ENCODE peak calls at places on chromosome 1, in six cellular contexts. D is sigmoid colon, C is body of pancreas, X is tibial nerve, L is esophagus squamous epithelium, E is breast epithelium. A is an unnamed sample.

GRCh38 chr1:164240081-164240480 is 318.9 kb upstream of the PBX1 start:
- DNase-seq in D (no peak), C (peak), X (no peak), L (no peak), E (no peak), A (no peak)

GRCh38 chr1:5744911-5745431 is 247.3 kb downstream of the NPHP4 start:
- DNase-seq in D (peak), C (no peak), X (peak), L (no peak), E (no peak), A (no peak)

GRCh38 chr1:166165661-166166399 is 971 bp downstream of the FAM78B start:
- DNase-seq in D (no peak), C (peak), X (no peak), L (no peak), E (no peak), A (peak)

GRCh38 chr1:117928881-117929339 is 511 bp downstream of the GDAP2 start:
- DNase-seq in D (peak), C (peak), X (peak), L (no peak), E (peak), A (peak)

GRCh38 chr1:37498872-37499617 is 15.5 kb downstream of the MEAF6 start:
- DNase-seq in D (no peak), C (peak), X (no peak), L (no peak), E (no peak), A (peak)

GRCh38 chr1:27660300-27660837 is 11.6 kb downstream of the IFI6 start:
- DNase-seq in D (no peak), C (no peak), X (no peak), L (no peak), E (no peak), A (no peak)

GRCh38 chr1:60670313-60670712 is 412.0 kb upstream of the NFIA start:
- DNase-seq in D (no peak), C (no peak), X (no peak), L (no peak), E (no peak), A (no peak)

GRCh38 chr1:112618721-112619517 is at the start of gene ST7L:
- DNase-seq in D (peak), C (peak), X (peak), L (peak), E (peak), A (peak)

GRCh38 chr1:32981003-32981909 is 16.6 kb upstream of the RNF19B start:
- DNase-seq in D (no peak), C (peak), X (no peak), L (no peak), E (peak), A (no peak)

GRCh38 chr1:9822897-9823692 is 670 bp downstream of the CLSTN1 start:
- DNase-seq in D (peak), C (peak), X (no peak), L (no peak), E (no peak), A (no peak)

GRCh38 chr1:222792744-222793143 is 22.1 kb upstream of the DISP1 start:
- DNase-seq in D (no peak), C (peak), X (no peak), L (no peak), E (no peak), A (no peak)

GRCh38 chr1:87292684-87293493 is 35.8 kb upstream of the LMO4 start:
- DNase-seq in D (no peak), C (peak), X (peak), L (no peak), E (peak), A (peak)

GRCh38 chr1:186240436-186240835 is 134.6 kb downstream of the TPR start:
- DNase-seq in D (no peak), C (no peak), X (no peak), L (no peak), E (no peak), A (no peak)

GRCh38 chr1:12610305-12610935 is 7.6 kb downstream of the DHRS3 start:
- DNase-seq in D (no peak), C (no peak), X (no peak), L (no peak), E (no peak), A (no peak)

GRCh38 chr1:157844084-157844830 is 2.6 kb upstream of the CD5L start:
- DNase-seq in D (no peak), C (peak), X (no peak), L (no peak), E (no peak), A (no peak)

GRCh38 chr1:230356869-230357778 is 69.0 kb downstream of the PGBD5 start:
- DNase-seq in D (no peak), C (no peak), X (no peak), L (no peak), E (no peak), A (no peak)

GRCh38 chr1:48472747-48473146 is 743 bp upstream of the SPATA6 start:
- DNase-seq in D (no peak), C (no peak), X (no peak), L (no peak), E (no peak), A (no peak)

GRCh38 chr1:85214654-85215053 is 13.8 kb upstream of the SYDE2 start:
- DNase-seq in D (no peak), C (no peak), X (no peak), L (no peak), E (no peak), A (no peak)

GRCh38 chr1:64199154-64199553 is 4.3 kb upstream of the UBE2U start:
- DNase-seq in D (no peak), C (no peak), X (no peak), L (no peak), E (no peak), A (no peak)

GRCh38 chr1:20507564-20508410 is at the start of gene MUL1:
- DNase-seq in D (peak), C (peak), X (peak), L (peak), E (peak), A (peak)
- TF ChIP-seq POLR2A in D (peak), C (peak), X (peak), L (peak), E (peak), A (no peak)

GRCh38 chr1:18903313-18903671 is 937 bp upstream of the ALDH4A1 start:
- DNase-seq in D (no peak), C (no peak), X (no peak), L (no peak), E (no peak), A (no peak)

GRCh38 chr1:18908911-18909771 is 6.8 kb upstream of the ALDH4A1 start:
- DNase-seq in D (no peak), C (no peak), X (no peak), L (no peak), E (no peak), A (no peak)

GRCh38 chr1:18902523-18903312 is at the start of gene ALDH4A1:
- DNase-seq in D (peak), C (peak), X (peak), L (peak), E (peak), A (peak)

GRCh38 chr1:18907914-18908845 is 5.8 kb upstream of the ALDH4A1 start:
- DNase-seq in D (no peak), C (no peak), X (no peak), L (no peak), E (no peak), A (no peak)

DNA sequence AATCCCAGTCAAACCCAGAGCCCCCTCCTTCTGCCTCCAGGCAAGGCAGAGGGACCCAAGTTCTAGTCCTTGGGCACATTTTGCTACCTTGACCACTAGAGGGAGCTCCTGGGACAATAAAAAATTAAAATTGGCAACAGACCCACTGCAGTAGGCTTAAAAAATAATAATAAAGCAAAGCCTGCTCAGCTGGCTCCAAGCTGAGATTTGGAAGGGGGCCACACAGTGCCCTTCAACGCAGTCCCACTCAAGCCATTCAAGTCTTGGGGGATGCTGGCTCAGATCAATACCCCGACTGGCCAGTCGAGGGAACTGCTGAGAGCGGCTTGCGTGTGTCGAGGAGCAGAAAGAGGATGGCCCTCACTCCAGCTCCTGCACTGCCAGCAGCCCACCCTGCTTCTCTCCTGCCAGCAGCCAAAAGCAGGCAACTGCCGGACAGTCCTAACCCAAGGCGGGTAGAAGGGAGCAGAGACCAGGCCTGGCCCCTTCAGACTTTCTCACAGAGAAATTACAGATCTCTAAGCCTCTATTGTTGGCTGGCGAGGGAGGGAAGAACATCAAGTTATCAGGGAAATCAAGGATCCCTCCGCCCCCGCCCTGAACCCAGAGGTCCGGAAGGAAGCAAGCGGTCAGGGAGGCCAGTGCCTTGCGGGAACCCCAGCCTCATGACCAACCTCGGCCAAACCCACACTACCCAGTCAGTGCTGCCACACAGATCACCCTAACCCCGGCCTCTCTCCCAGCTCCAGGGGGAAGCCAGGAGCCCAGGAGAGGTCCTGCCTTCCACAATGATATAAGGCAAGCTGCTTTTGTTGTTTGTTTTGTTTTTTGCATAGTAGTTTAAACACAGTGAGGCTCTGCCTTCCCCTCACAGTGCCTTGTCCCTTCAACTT is 4.9 kb upstream of the ALDH4A1 start:
- DNase-seq in D (peak), C (peak), X (no peak), L (no peak), E (peak), A (no peak)
- H3K4me3 ChIP-seq in D (no peak), C (no peak), X (no peak), L (peak), E (no peak), A (no peak)

DNA sequence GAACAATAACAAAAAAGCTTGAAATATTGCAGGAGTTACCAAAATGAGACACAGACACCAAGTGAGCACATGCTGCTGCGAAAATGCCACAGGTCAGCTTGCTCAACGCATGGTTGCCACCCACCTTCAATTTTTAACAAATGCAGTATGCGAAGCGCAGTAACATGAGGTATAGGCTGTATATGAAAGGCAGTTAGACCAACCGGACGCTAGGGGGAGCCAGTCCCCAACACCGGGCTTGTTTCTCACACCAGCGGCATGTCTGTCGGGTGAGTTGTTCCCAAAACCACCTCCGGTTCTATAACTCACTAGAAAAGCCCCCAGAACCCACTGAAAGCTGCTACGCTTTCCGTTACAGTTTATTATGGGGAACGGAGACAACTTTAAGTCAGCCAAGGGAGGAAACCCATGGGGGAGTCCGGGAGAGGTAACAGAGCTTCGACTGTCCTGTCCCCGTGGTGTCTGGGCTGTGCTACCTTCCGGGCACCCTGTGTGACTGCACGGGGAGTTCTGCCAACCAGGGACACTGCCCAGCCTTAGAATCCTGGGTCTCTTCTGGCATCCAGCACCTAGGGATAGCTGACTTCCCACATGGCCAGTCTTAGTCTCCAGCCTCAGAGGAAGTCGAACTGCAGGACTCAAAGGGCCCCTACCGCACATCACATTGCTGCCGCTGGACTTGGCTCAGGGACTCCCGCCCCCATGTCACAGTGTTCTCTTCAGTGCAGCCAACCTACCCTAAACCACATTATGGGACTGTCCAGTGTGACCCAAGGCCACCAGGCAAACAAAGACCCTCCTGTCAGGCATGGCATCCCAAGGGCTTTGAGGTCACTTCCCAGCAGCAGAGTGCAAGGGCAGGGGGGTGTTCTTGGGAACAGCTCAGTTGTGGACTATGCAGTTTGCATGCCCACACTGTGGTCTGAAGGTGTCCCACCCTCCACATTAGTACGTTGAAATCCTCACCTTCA is 14.0 kb downstream of the RNF187 start:
- DNase-seq in D (peak), C (peak), X (peak), L (no peak), E (peak), A (peak)
- TF ChIP-seq POLR2A in D (no peak), C (no peak), X (no peak), L (no peak), E (no peak), A (no peak)

GRCh38 chr1:98325646-98326441 is 335.7 kb upstream of the SNX7 start:
- DNase-seq in D (peak), C (peak), X (peak), L (no peak), E (peak), A (peak)
- H3K4me3 ChIP-seq in D (no peak), C (no peak), X (no peak), L (no peak), E (no peak), A (no peak)

DNA sequence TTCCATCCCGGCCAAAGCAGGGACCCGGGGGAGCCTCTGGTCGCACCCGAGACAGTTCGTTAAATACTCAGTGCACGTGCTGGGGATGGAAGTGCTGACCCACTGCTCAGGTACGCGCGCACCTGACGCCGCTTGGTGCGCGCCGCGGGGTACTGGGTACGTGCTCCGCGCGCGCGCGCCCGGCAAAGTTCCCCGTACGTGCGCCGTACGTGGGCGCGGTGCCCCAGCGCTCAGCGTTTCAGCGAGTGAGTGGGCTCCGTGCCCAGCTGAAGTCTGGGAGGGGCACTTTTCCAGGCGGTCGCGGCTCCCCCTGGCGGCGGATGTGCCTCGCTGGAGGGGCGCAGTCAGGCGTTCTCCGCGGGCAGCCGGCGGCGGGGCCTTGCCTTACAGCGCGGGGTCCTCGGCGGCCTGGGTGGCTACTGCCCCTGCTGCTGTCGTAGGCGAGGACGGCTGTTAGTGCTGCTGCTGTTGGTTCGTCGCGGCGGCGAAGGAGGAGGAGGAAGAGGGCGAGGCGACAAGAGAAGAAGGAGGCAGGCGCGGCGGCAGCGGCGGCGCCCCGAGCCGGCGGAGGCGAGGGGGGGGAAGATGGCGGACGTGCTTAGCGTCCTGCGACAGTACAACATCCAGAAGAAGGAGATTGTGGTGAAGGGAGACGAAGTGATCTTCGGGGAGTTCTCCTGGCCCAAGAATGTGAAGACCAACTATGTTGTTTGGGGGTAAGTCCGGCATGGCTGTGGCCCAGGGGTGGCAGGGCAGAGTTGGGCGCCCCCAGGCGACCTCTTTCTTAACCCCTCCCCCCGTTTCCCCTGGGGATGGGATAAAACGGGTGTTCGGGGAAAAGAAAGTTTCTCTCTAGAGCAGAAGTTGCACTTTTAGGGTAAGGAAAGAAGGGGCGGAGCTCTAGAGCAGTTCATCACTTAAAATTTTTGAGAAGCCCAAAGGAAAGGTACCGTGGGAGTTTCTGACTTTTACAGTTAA is at the start of gene CDC73:
- DNase-seq in D (peak), C (peak), X (peak), L (peak), E (peak), A (peak)
- TF ChIP-seq POLR2A in D (peak), C (peak), X (peak), L (peak), E (peak), A (no peak)

GRCh38 chr1:154384650-154385557 is 20.2 kb upstream of the IL6R start:
- DNase-seq in D (no peak), C (no peak), X (no peak), L (no peak), E (no peak), A (no peak)
- H3K4me3 ChIP-seq in D (no peak), C (no peak), X (no peak), L (no peak), E (no peak), A (no peak)

GRCh38 chr1:109532365-109533136 is 7.1 kb upstream of the GPR61 start:
- DNase-seq in D (peak), C (peak), X (peak), L (no peak), E (peak), A (peak)

GRCh38 chr1:109535481-109535880 is 4.2 kb upstream of the GPR61 start:
- DNase-seq in D (no peak), C (no peak), X (no peak), L (no peak), E (no peak), A (no peak)

GRCh38 chr1:109531826-109532364 is 7.8 kb upstream of the GPR61 start:
- DNase-seq in D (no peak), C (no peak), X (no peak), L (no peak), E (no peak), A (no peak)

GRCh38 chr1:109535971-109536491 is 3.6 kb upstream of the GPR61 start:
- DNase-seq in D (peak), C (no peak), X (no peak), L (no peak), E (no peak), A (no peak)

GRCh38 chr1:109534307-109534858 is 5.3 kb upstream of the GPR61 start:
- DNase-seq in D (no peak), C (no peak), X (no peak), L (no peak), E (no peak), A (no peak)
- TF ChIP-seq POLR2A in D (no peak), C (no peak), X (no peak), L (no peak), E (no peak), A (no peak)

GRCh38 chr1:16904560-16905111 is 8.9 kb downstream of the RNU1-2 start:
- DNase-seq in D (peak), C (peak), X (peak), L (peak), E (peak), A (peak)

GRCh38 chr1:16903054-16903453 is 7.3 kb downstream of the RNU1-2 start:
- DNase-seq in D (peak), C (no peak), X (no peak), L (no peak), E (no peak), A (no peak)

GRCh38 chr1:16905856-16906702 is 10.3 kb downstream of the RNU1-2 start:
- DNase-seq in D (no peak), C (no peak), X (no peak), L (no peak), E (no peak), A (peak)

GRCh38 chr1:16905112-16905855 is 9.5 kb downstream of the RNU1-2 start:
- DNase-seq in D (peak), C (peak), X (no peak), L (no peak), E (no peak), A (peak)

DNA sequence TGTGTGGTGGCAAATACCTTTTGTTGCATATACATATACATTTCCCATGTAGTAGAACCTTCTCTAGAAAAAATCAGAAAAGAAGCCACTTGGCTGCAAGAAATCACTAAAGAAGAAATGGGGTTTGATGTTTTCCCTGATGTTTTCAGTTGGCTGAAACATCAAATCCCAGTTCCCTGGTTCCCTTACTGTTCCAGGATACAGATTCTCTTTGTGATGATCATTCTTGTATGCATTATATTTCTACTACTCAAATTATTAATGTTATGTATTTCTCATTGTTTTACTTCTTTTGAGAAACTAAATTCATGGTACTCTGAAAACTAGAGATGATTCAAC is 7.6 kb downstream of the RNU1-2 start:
- DNase-seq in D (no peak), C (no peak), X (no peak), L (no peak), E (no peak), A (no peak)
- H3K4me3 ChIP-seq in D (peak), C (no peak), X (peak), L (peak), E (peak), A (no peak)

A was measured in lower leg skin.